ENCODE peak calls at places on chromosomes 7 and 10, in ten cellular contexts. B is IMR-90; K is HepG2; J is mammary epithelial cell; X is hepatocyte; Q is CD4-positive, CD25-positive, alpha-beta regulatory T cell; F is ovary; U is stomach; S is tibial nerve; A is prostate gland. Y is an unnamed sample.

GRCh38 chr7:157018997-157019591 is 8.6 kb upstream of the MNX1 start:
- DNase-seq in K (no peak), S (no peak), A (no peak), Q (no peak), X (peak; percentile 16), B (no peak), U (no peak), F (no peak), J (no peak), Y (no peak)

GRCh38 chr7:74038194-74038961 is 10.4 kb downstream of the ELN start:
- DNase-seq in U (no peak), J (no peak), S (no peak), F (no peak), A (no peak), K (no peak), X (no peak), Q (no peak), B (no peak), Y (no peak)

GRCh38 chr7:23713285-23714235 is 3.5 kb downstream of the STK31 start:
- DNase-seq in X (no peak), Q (no peak), F (no peak), A (no peak), K (peak; percentile 6), S (no peak), B (peak; percentile 90), J (peak; percentile 70), U (no peak), Y (no peak)

GRCh38 chr7:475951-476441 is 43.6 kb downstream of the PDGFA start:
- DNase-seq in U (peak; percentile 25), B (no peak), J (no peak), S (no peak), Q (no peak), X (no peak), K (no peak), A (no peak), F (no peak), Y (no peak)

GRCh38 chr10:66680886-66681285 is 244.9 kb upstream of the LRRTM3 start:
- DNase-seq in Q (no peak), X (no peak), B (peak; percentile 8), K (peak; percentile 0), J (peak; percentile 65), S (no peak), A (no peak), F (no peak), U (no peak), Y (no peak)

GRCh38 chr10:97574374-97575100 is 2.0 kb downstream of the ANKRD2 start:
- DNase-seq in Q (no peak), X (peak; percentile 51), J (peak; percentile 90), F (no peak), K (peak; percentile 74), U (peak; percentile 74), S (no peak), A (peak; percentile 92), B (peak; percentile 42), Y (no peak)

GRCh38 chr10:83164134-83164533 is 975.2 kb upstream of the GHITM start:
- DNase-seq in F (no peak), A (no peak), Q (no peak), U (no peak), S (no peak), K (no peak), J (no peak), B (no peak), X (no peak), Y (no peak)

GRCh38 chr10:99854860-99855259 is 72.4 kb downstream of the ABCC2 start:
- DNase-seq in B (peak; percentile 83), Q (no peak), K (peak; percentile 41), X (peak; percentile 59), U (no peak), J (no peak), F (peak; percentile 35), A (no peak), S (no peak), Y (no peak)

GRCh38 chr7:79741684-79742083 is 288.2 kb upstream of the MAGI2 start:
- DNase-seq in B (no peak), K (no peak), J (no peak), S (no peak), X (no peak), Q (no peak), U (no peak), A (no peak), F (no peak), Y (no peak)

GRCh38 chr7:34365011-34365410 is 293.0 kb upstream of the NPSR1 start:
- DNase-seq in X (no peak), K (no peak), F (no peak), S (no peak), A (no peak), J (peak; percentile 84), Q (no peak), U (no peak), B (no peak), Y (no peak)

GRCh38 chr10:113078282-113078907 is 128.3 kb downstream of the TCF7L2 start:
- DNase-seq in U (no peak), K (no peak), Q (no peak), F (no peak), A (no peak), B (no peak), J (no peak), X (no peak), S (no peak), Y (no peak)

GRCh38 chr7:29748286-29749099 is 57.8 kb upstream of the WIPF3 start:
- DNase-seq in J (peak; percentile 15), Q (no peak), S (no peak), U (no peak), F (no peak), K (peak; percentile 38), B (peak; percentile 45), X (peak; percentile 80), A (no peak), Y (no peak)

GRCh38 chr7:51280156-51280555 is 36.5 kb downstream of the COBL start:
- DNase-seq in X (no peak), B (no peak), S (no peak), F (no peak), Q (no peak), J (no peak), A (no peak), U (no peak), K (no peak), Y (peak; percentile 12)

GRCh38 chr7:50684702-50685074 is 98.0 kb downstream of the GRB10 start:
- DNase-seq in X (no peak), J (no peak), Q (no peak), F (no peak), B (no peak), K (no peak), A (no peak), S (no peak), U (no peak), Y (no peak)

GRCh38 chr7:114104035-114104434 is 185.2 kb upstream of the PPP1R3A start:
- DNase-seq in B (no peak), S (no peak), X (no peak), Q (no peak), A (no peak), J (no peak), K (no peak), U (no peak), F (no peak), Y (no peak)

GRCh38 chr10:48934672-48935071 is 5.0 kb downstream of the LRRC18 start:
- DNase-seq in A (no peak), K (no peak), S (no peak), F (no peak), U (no peak), Q (no peak), X (no peak), B (no peak), J (no peak), Y (no peak)
- H3K4me3 ChIP-seq in A (no peak overlapping the region), K (no peak overlapping the region), S (no peak overlapping the region), F (no peak overlapping the region), U (no peak overlapping the region), Q (no peak overlapping the region), X (no peak overlapping the region), B (no peak overlapping the region), J (no peak overlapping the region), Y (no peak overlapping the region)

DNA sequence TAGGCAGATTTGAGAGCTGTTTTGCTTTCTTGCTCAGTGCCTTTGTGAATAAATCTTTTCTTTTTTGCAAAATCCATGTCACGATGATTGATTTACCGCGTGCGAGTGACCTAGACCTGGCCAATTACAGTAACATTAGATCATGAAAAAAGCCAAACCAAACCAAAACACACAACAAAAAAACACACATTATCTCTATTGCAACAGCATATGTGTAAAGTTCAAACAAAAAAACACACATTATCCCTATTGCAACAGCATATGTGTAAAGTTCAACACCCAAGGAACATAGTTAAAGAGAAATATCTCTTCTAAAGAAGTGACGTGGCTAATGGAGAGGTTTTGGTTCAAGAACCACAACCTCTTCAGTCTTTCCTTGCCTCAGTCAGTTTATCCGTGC is 342.6 kb upstream of the NRG3 start:
- DNase-seq in S (no peak), U (no peak), F (no peak), A (no peak), Q (no peak), J (no peak), X (no peak), B (no peak), K (no peak), Y (no peak)
- H3K4me1 ChIP-seq in S (no peaks in the 10 kb centered on the region), U (no peaks in the 10 kb centered on the region), F (no peaks in the 10 kb centered on the region), A (no peaks in the 10 kb centered on the region), Q (no peaks in the 10 kb centered on the region), J (no peaks in the 10 kb centered on the region), X (no peaks in the 10 kb centered on the region), B (no peaks in the 10 kb centered on the region), K (no peaks in the 10 kb centered on the region), Y (no peaks in the 10 kb centered on the region)

GRCh38 chr10:6305762-6306321 is 103.1 kb downstream of the PFKFB3 start:
- DNase-seq in Q (no peak), U (no peak), J (no peak), K (no peak), A (no peak), X (no peak), F (no peak), B (no peak), S (no peak), Y (no peak)
- H3K4me3 ChIP-seq in Q (no peak overlapping the region), U (no peak overlapping the region), J (no peak overlapping the region), K (no peak overlapping the region), A (no peak overlapping the region), X (no peak overlapping the region), F (no peak overlapping the region), B (no peak overlapping the region), S (no peak overlapping the region), Y (no peak overlapping the region)

DNA sequence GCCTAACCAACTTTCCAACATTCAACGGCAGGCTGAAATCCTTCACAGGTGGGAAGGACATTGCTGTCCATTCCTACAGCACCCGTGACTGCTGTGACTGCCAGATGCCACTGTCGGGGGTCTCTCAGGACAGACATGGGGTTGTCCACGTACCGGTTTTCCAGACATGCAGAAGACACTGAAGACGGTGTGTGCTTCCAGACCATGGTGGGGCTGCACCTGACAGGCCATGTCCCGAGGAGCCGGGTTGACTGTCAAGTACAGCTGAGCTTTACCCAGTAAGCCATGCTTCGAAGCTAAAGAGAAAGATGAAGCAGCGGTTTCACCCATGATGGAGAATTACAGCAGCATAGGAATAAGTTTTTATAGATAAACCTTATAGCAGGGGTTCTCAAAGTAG is 70.9 kb downstream of the PKD1L1 start:
- DNase-seq in Q (no peak), F (no peak), U (no peak), A (no peak), B (no peak), S (no peak), X (no peak), K (no peak), J (no peak), Y (no peak)
- H3K4me1 ChIP-seq in Q (no peaks in the 10 kb centered on the region), F (no peaks in the 10 kb centered on the region), U (no peaks in the 10 kb centered on the region), A (no peaks in the 10 kb centered on the region), B (no peaks in the 10 kb centered on the region), S (no peaks in the 10 kb centered on the region), X (no peaks in the 10 kb centered on the region), K (no peaks in the 10 kb centered on the region), J (no peaks in the 10 kb centered on the region), Y (no peaks in the 10 kb centered on the region)

GRCh38 chr10:121926157-121926556 is 1.7 kb downstream of the ATE1 start:
- DNase-seq in F (no peak), B (no peak), S (no peak), Q (no peak), A (no peak), J (no peak), X (no peak), U (no peak), K (no peak), Y (no peak)
- H3K4me3 ChIP-seq in F (peak overlapping the region; percentile 90), B (no peak overlapping the region), S (peak overlapping the region; percentile 81), Q (peak overlapping the region; percentile 95), A (no peak overlapping the region), J (peak overlapping the region; percentile 98), X (peak overlapping the region; percentile 76), U (peak overlapping the region; percentile 94), K (peak overlapping the region; percentile 98), Y (peak overlapping the region; percentile 96)